ENCODE peak calls at places on chromosomes 7 and 10, in seven cellular contexts. K, U, O, J, Q, H and V are unnamed samples.

GRCh38 chr7:148527717-148528168 is 62.8 kb upstream of the C7orf33 start:
- DNase-seq in K (peak; percentile 65), U (peak; percentile 31), O (peak; percentile 86), J (peak; percentile 96), Q (no peak), H (peak; percentile 83), V (peak; percentile 89)

GRCh38 chr10:75546004-75546403 is 114.6 kb downstream of the LRMDA start:
- DNase-seq in K (no peak), U (no peak), O (no peak), J (no peak), Q (no peak), H (no peak), V (no peak)

GRCh38 chr10:72223743-72224101 is 7.6 kb upstream of the ASCC1 start:
- DNase-seq in K (no peak), U (no peak), O (no peak), J (no peak), Q (no peak), H (no peak), V (no peak)

GRCh38 chr10:112244197-112244596 is 39.0 kb upstream of the TECTB start:
- DNase-seq in K (no peak), U (no peak), O (no peak), J (no peak), Q (no peak), H (no peak), V (no peak)

GRCh38 chr10:107653832-107654287 is 489.4 kb upstream of the SORCS1 start:
- DNase-seq in K (peak; percentile 35), U (no peak), O (no peak), J (no peak), Q (peak; percentile 1), H (no peak), V (no peak)

GRCh38 chr10:96588601-96589419 is 2.0 kb upstream of the TM9SF3 start:
- DNase-seq in K (peak; percentile 65), U (no peak), O (peak; percentile 41), J (no peak), Q (no peak), H (no peak), V (no peak)

GRCh38 chr7:32068411-32068905 is 1.7 kb downstream of the PDE1C start:
- DNase-seq in K (no peak), U (no peak), O (no peak), J (no peak), Q (no peak), H (no peak), V (no peak)

GRCh38 chr10:119022846-119023552 is 6.5 kb upstream of the NANOS1 start:
- DNase-seq in K (no peak), U (peak; percentile 89), O (no peak), J (no peak), Q (peak; percentile 56), H (no peak), V (peak; percentile 93)

GRCh38 chr7:150404172-150404784 is 25.1 kb downstream of the ZNF775 start:
- DNase-seq in K (no peak), U (no peak), O (no peak), J (no peak), Q (no peak), H (peak; percentile 12), V (no peak)

GRCh38 chr7:39674391-39674790 is 51.0 kb downstream of the RALA start:
- DNase-seq in K (no peak), U (no peak), O (no peak), J (no peak), Q (no peak), H (no peak), V (peak; percentile 32)

GRCh38 chr7:2863461-2864066 is 19.5 kb upstream of the GNA12 start:
- DNase-seq in K (peak; percentile 82), U (peak; percentile 96), O (peak; percentile 53), J (peak; percentile 94), Q (peak; percentile 85), H (peak; percentile 62), V (peak; percentile 98)

GRCh38 chr7:69739906-69740545 is 141.8 kb downstream of the AUTS2 start:
- DNase-seq in K (peak; percentile 51), U (no peak), O (no peak), J (no peak), Q (no peak), H (no peak), V (no peak)

GRCh38 chr7:37248396-37248836 is 200.2 kb downstream of the ELMO1 start:
- DNase-seq in K (no peak), U (no peak), O (no peak), J (no peak), Q (no peak), H (no peak), V (no peak)

GRCh38 chr10:86651631-86652331 is 2.6 kb upstream of the OPN4 start:
- DNase-seq in K (no peak), U (no peak), O (no peak), J (no peak), Q (no peak), H (no peak), V (peak; percentile 46)

GRCh38 chr7:33905389-33906032 is at the start of gene BMPER:
- DNase-seq in K (peak; percentile 30), U (peak; percentile 37), O (peak; percentile 12), J (no peak), Q (no peak), H (no peak), V (peak; percentile 91)

GRCh38 chr10:7471720-7472367 is 61.0 kb upstream of the SFMBT2 start:
- DNase-seq in K (peak; percentile 70), U (no peak), O (no peak), J (no peak), Q (no peak), H (peak; percentile 10), V (no peak)